ENCODE peak calls at places on chromosome 22, in ten cellular contexts. J is testis; T is colonic mucosa; Y is aorta; S is lower lobe of right lung; M is GM23248; L is CD8-positive, alpha-beta T cell; X is A549; W is cardiac muscle cell; O is stomach. A is an unnamed sample.
A peak's percentile ranks its signal among the peaks of the same experiment; 100 is the strongest.

GRCh38 chr22:33112606-33113005 is 54.4 kb upstream of the SYN3 start:
- DNase-seq in J (no peak), T (no peak), Y (no peak), S (no peak), M (no peak), L (no peak), X (no peak), W (no peak), O (no peak), A (no peak)

GRCh38 chr22:32327596-32328171 is 30.0 kb upstream of the RFPL3 start:
- DNase-seq in J (peak; percentile 7), T (no peak), Y (no peak), S (no peak), M (no peak), L (no peak), X (no peak), W (no peak), O (peak; percentile 13), A (peak; percentile 34)

GRCh38 chr22:17866127-17866526 is 91.9 kb upstream of the BID start:
- DNase-seq in J (peak; percentile 75), T (no peak), Y (peak; percentile 12), S (no peak), M (no peak), L (no peak), X (no peak), W (no peak), O (no peak), A (no peak)

GRCh38 chr22:32327066-32327465 is 30.6 kb upstream of the RFPL3 start:
- DNase-seq in J (peak; percentile 10), T (no peak), Y (no peak), S (no peak), M (peak; percentile 19), L (no peak), X (no peak), W (no peak), O (peak; percentile 23), A (no peak)

GRCh38 chr22:46058591-46059519 is 81.9 kb upstream of the WNT7B start:
- DNase-seq in J (peak; percentile 17), T (no peak), Y (peak; percentile 46), S (peak; percentile 48), M (peak; percentile 74), L (no peak), X (no peak), W (no peak), O (peak; percentile 25), A (no peak)

GRCh38 chr22:17258015-17258827 is 39.0 kb upstream of the ADA2 start:
- DNase-seq in J (peak; percentile 29), T (peak; percentile 78), Y (peak; percentile 65), S (peak; percentile 60), M (peak; percentile 15), L (peak; percentile 10), X (no peak), W (peak; percentile 35), O (peak; percentile 53), A (no peak)

GRCh38 chr22:25969901-25970300 is 199.4 kb upstream of the SEZ6L start:
- DNase-seq in J (no peak), T (no peak), Y (no peak), S (no peak), M (no peak), L (no peak), X (no peak), W (no peak), O (no peak), A (no peak)

GRCh38 chr22:42321908-42322561 is 51.6 kb upstream of the TCF20 start:
- DNase-seq in J (no peak), T (no peak), Y (no peak), S (no peak), M (no peak), L (no peak), X (no peak), W (peak; percentile 61), O (no peak), A (no peak)

GRCh38 chr22:35961480-35961902 is 67.1 kb downstream of the RBFOX2 start:
- DNase-seq in J (peak; percentile 40), T (no peak), Y (peak; percentile 62), S (no peak), M (peak; percentile 68), L (no peak), X (peak; percentile 7), W (peak; percentile 85), O (no peak), A (peak; percentile 75)

GRCh38 chr22:50307891-50308596 is 598 bp upstream of the PLXNB2 start:
- DNase-seq in J (no peak), T (peak; percentile 42), Y (no peak), S (no peak), M (peak; percentile 33), L (no peak), X (no peak), W (no peak), O (no peak), A (no peak)

GRCh38 chr22:18104566-18104965 is 6.0 kb upstream of the TUBA8 start:
- DNase-seq in J (no peak), T (no peak), Y (no peak), S (no peak), M (peak; percentile 72), L (no peak), X (no peak), W (peak; percentile 48), O (no peak), A (no peak)

DNA sequence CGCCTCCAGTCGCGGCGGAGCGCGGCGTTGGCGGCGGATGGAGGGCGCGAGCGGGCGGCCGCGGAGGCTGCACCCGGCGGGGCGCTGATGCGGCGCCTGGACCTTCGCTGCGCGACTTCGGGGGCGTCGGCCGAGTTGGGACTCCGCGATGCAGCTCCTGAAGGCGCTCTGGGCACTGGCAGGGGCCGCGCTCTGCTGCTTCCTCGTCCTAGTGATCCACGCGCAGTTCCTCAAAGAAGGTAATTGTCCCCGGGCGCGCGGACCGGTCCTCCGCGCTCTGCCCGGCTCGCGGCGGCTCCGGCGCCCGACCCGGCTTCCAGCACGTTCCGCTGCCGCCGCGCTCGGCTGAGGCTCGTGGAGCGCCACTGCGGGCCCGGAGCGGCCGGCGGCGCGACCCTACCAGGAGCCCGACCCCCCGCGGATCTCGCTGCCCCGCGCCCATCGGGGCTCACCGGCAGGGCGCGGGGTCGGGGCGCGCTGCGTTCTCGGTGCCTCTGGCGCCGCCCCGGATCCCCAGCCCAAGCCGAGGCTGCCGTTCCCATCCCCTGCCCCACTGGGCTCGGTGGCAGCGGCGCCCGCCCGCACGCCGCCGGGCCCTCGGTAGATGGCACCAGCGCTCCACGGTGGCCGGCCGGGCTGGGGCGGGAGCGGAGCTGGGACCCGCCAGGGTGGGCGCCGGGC is 1251.2 kb downstream of the BRD1 start:
- DNase-seq in J (no peak), T (no peak), Y (peak; percentile 44), S (peak; percentile 37), M (peak; percentile 23), L (no peak), X (peak; percentile 41), W (no peak), O (no peak), A (no peak)
- H3K4me3 ChIP-seq in J (peak overlapping the region; percentile 20), T (peak overlapping the region; percentile 7), Y (peak overlapping the region; percentile 41), S (peak overlapping the region; percentile 25), M (no peak overlapping the region), L (no peak overlapping the region), X (peak overlapping the region; percentile 52), W (peak overlapping the region; percentile 22), O (peak overlapping the region; percentile 40), A (peak overlapping the region; percentile 39)

DNA sequence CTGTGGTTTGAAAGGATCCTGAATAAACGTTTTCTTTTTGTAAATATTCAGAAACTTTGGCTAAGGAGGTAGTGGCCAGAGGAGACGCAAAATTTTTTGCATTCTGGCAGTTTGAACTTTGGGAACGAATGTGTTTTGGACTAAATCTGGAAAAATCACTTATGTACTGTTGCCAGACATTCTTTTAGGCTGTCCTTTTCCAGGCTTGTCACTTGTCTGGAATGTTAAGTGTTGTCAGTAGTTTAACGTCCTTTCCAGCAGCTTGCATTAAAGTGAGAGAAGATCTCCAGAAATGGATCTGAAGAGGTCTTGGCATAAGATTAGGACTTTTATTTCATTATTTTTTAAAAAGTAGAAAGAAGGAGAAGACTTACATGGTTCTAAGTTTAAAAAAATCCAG is 18.5 kb downstream of the SPECC1L start:
- DNase-seq in J (no peak), T (no peak), Y (no peak), S (no peak), M (peak; percentile 90), L (no peak), X (no peak), W (peak; percentile 81), O (no peak), A (no peak)
- H3K4me1 ChIP-seq in J (peaks cover 16% of the 10 kb centered on the region), T (peaks cover 4% of the 10 kb centered on the region), Y (peaks cover 7% of the 10 kb centered on the region), S (peaks cover 58% of the 10 kb centered on the region), M (peaks cover 52% of the 10 kb centered on the region), L (peaks cover 33% of the 10 kb centered on the region), X (peaks cover 57% of the 10 kb centered on the region), W (peaks cover 45% of the 10 kb centered on the region), O (peaks cover 81% of the 10 kb centered on the region), A (peaks cover 83% of the 10 kb centered on the region)

DNA sequence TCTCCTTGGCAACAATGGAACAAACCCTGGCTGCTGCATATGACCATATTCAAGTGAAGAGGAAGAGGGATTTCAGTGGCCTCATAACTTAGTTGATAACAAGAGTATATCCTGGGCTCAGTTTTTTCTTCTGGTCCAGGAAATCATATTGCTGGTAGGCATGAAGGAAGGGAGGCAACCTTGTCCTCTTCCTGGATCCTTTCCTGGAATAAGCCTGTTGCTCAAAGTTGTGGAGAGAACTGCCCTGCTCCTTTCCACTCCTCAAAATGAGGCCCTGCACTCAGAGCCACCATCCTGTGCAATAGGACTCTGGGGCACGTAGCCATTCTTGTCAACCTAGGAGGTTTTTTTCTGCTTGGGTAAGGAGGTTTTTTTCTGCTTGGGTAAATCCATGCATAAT is 128.7 kb upstream of the PITPNB start:
- DNase-seq in J (no peak), T (no peak), Y (no peak), S (no peak), M (no peak), L (no peak), X (no peak), W (no peak), O (no peak), A (no peak)
- H3K4me3 ChIP-seq in J (no peak overlapping the region), T (no peak overlapping the region), Y (no peak overlapping the region), S (no peak overlapping the region), M (no peak overlapping the region), L (no peak overlapping the region), X (no peak overlapping the region), W (no peak overlapping the region), O (no peak overlapping the region), A (no peak overlapping the region)

GRCh38 chr22:38751422-38752346 is 4.1 kb downstream of the SUN2 start:
- DNase-seq in J (no peak), T (peak; percentile 52), Y (peak; percentile 81), S (peak; percentile 90), M (no peak), L (peak; percentile 73), X (no peak), W (no peak), O (peak; percentile 63), A (no peak)

GRCh38 chr22:38750104-38750503 is 5.7 kb downstream of the SUN2 start:
- DNase-seq in J (no peak), T (no peak), Y (no peak), S (no peak), M (no peak), L (no peak), X (no peak), W (no peak), O (no peak), A (no peak)

GRCh38 chr22:38751066-38751421 is 4.8 kb downstream of the SUN2 start:
- DNase-seq in J (no peak), T (no peak), Y (no peak), S (no peak), M (no peak), L (no peak), X (no peak), W (no peak), O (no peak), A (no peak)

GRCh38 chr22:38748487-38749136 is 7.2 kb downstream of the SUN2 start:
- DNase-seq in J (no peak), T (no peak), Y (no peak), S (no peak), M (no peak), L (no peak), X (no peak), W (no peak), O (no peak), A (no peak)

GRCh38 chr22:38750638-38751037 is 5.2 kb downstream of the SUN2 start:
- DNase-seq in J (no peak), T (no peak), Y (no peak), S (no peak), M (no peak), L (no peak), X (no peak), W (no peak), O (no peak), A (no peak)
- H3K4me1 ChIP-seq in J (peaks cover 31% of the 10 kb centered on the region), T (peaks cover 4% of the 10 kb centered on the region), Y (no peaks in the 10 kb centered on the region), S (peaks cover 46% of the 10 kb centered on the region), M (peaks cover 5% of the 10 kb centered on the region), L (peaks cover 68% of the 10 kb centered on the region), X (peaks cover 12% of the 10 kb centered on the region), W (peaks cover 2% of the 10 kb centered on the region), O (peaks cover 51% of the 10 kb centered on the region), A (no peaks in the 10 kb centered on the region)